ENCODE peak calls at places on chromosomes 16 and 17, in seven cellular contexts. E is SK-N-SH, T is K562, R is H1, C is HCT116, Q is GM12878, S is HepG2. G is an unnamed sample.

GRCh38 chr17:80845863-80846671 is 145.6 kb upstream of the CHMP6 start:
- DNase-seq in E (no peak), T (no peak), R (no peak), C (no peak), Q (no peak), S (no peak), G (no peak)

GRCh38 chr17:57597531-57598453 is 147.3 kb downstream of the CCDC182 start:
- DNase-seq in E (peak; percentile 82), T (peak; percentile 61), R (peak; percentile 79), C (peak; percentile 65), Q (no peak), S (peak; percentile 67), G (peak; percentile 85)

GRCh38 chr16:1770328-1771071 is 843 bp downstream of the NME3 start:
- DNase-seq in E (peak; percentile 76), T (no peak), R (peak; percentile 76), C (peak; percentile 62), Q (no peak), S (no peak), G (peak; percentile 48)

GRCh38 chr16:79698341-79698753 is 97.8 kb upstream of the MAF start:
- DNase-seq in E (no peak), T (no peak), R (no peak), C (no peak), Q (no peak), S (no peak), G (no peak)

GRCh38 chr16:4344659-4345438 is 6.3 kb downstream of the PAM16 start:
- DNase-seq in E (no peak), T (peak; percentile 12), R (no peak), C (no peak), Q (no peak), S (peak; percentile 87), G (peak; percentile 25)

GRCh38 chr16:30958164-30959083 is 870 bp downstream of the SETD1A start:
- DNase-seq in E (peak; percentile 93), T (peak; percentile 95), R (peak; percentile 77), C (peak; percentile 35), Q (no peak), S (peak; percentile 71), G (peak; percentile 82)

GRCh38 chr17:80362428-80363119 is 52.4 kb upstream of the ENDOV start:
- DNase-seq in E (no peak), T (peak; percentile 20), R (no peak), C (no peak), Q (no peak), S (no peak), G (no peak)

GRCh38 chr16:82880361-82880760 is 253.6 kb downstream of the CDH13 start:
- DNase-seq in E (no peak), T (no peak), R (no peak), C (no peak), Q (no peak), S (no peak), G (no peak)

GRCh38 chr17:54969658-54970572 is 1.4 kb downstream of the STXBP4 start:
- DNase-seq in E (no peak), T (no peak), R (no peak), C (no peak), Q (no peak), S (peak; percentile 60), G (no peak)

GRCh38 chr16:84633622-84634021 is 14.7 kb upstream of the KLHL36 start:
- DNase-seq in E (no peak), T (no peak), R (no peak), C (no peak), Q (no peak), S (no peak), G (no peak)

GRCh38 chr16:54208262-54208661 is 78.3 kb downstream of the IRX3 start:
- DNase-seq in E (no peak), T (no peak), R (no peak), C (no peak), Q (no peak), S (no peak), G (no peak)

GRCh38 chr17:69093279-69093789 is 32.6 kb upstream of the ABCA9 start:
- DNase-seq in E (no peak), T (peak; percentile 32), R (no peak), C (no peak), Q (no peak), S (no peak), G (no peak)

GRCh38 chr16:89187337-89188063 is 12.8 kb downstream of the SLC22A31 start:
- DNase-seq in E (no peak), T (peak; percentile 32), R (peak; percentile 50), C (no peak), Q (no peak), S (no peak), G (no peak)

GRCh38 chr16:11089504-11090124 is 145.2 kb downstream of the CLEC16A start:
- DNase-seq in E (no peak), T (no peak), R (no peak), C (no peak), Q (no peak), S (no peak), G (no peak)

GRCh38 chr17:17156107-17156506 is 50.0 kb downstream of the PLD6 start:
- DNase-seq in E (no peak), T (no peak), R (no peak), C (no peak), Q (no peak), S (no peak), G (no peak)

GRCh38 chr16:88014201-88014781 is 63.1 kb downstream of the BANP start:
- DNase-seq in E (no peak), T (no peak), R (no peak), C (no peak), Q (no peak), S (peak; percentile 20), G (peak; percentile 37)

GRCh38 chr17:27489045-27489715 is 32.9 kb downstream of the KSR1 start:
- DNase-seq in E (no peak), T (no peak), R (no peak), C (no peak), Q (no peak), S (no peak), G (no peak)

GRCh38 chr16:23924138-23924537 is 88.4 kb downstream of the PRKCB start:
- DNase-seq in E (no peak), T (no peak), R (no peak), C (no peak), Q (peak; percentile 42), S (no peak), G (no peak)

GRCh38 chr16:52456368-52456767 is 90.6 kb downstream of the TOX3 start:
- DNase-seq in E (no peak), T (no peak), R (no peak), C (no peak), Q (no peak), S (peak; percentile 95), G (no peak)

GRCh38 chr16:87843678-87844373 is 25.5 kb downstream of the SLC7A5 start:
- DNase-seq in E (no peak), T (no peak), R (no peak), C (no peak), Q (no peak), S (no peak), G (no peak)

GRCh38 chr16:81198635-81199034 is 39.9 kb upstream of the BCO1 start:
- DNase-seq in E (no peak), T (peak; percentile 31), R (no peak), C (no peak), Q (no peak), S (peak; percentile 59), G (peak; percentile 84)
- TF ChIP-seq JUND in E (no peak), T (no peak), R (no peak), C (no peak), Q (no peak), S (no peak), G (no peak)

GRCh38 chr17:39064374-39064773 is 87.1 kb downstream of the PLXDC1 start:
- DNase-seq in E (no peak), T (no peak), R (no peak), C (no peak), Q (no peak), S (no peak), G (no peak)
- TF ChIP-seq JUND in E (peak; percentile 26), T (no peak), R (no peak), C (no peak), Q (no peak), S (no peak), G (no peak)

DNA sequence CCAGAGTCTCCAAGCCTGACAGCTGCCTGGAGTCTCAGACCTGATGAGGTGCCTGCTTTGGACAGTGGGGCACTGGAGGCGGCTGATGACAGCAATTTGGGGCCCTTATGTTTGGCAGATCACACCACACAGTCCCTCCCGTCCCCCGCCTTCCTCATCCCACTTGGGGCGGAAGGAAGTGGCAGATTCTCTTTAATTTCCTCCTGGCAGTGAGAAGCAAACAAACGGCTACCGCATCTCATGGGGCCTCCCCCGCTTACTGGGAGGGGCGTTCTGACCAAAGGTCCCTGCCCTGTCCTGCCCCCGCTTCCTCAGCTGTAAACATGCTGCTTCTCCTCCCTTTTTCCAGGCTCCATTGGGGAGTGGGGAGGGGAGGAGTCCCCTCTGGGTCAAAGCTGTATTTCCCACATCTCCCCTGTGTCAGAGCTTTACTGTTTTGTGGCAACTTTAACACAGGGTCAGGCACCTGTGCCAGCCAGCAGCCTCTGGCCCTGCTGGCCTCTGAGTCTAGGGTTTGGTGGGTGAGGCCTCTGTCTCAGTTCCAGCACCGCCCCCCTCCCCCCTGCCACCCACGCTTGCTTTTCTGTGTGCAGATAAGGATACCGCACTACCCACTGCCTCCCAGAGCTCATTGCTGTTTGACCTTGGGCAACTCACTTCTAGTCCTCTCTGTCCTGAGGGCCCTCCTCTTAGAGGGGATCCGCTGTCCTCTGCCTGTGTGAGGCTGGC is 5.4 kb upstream of the NFATC3 start:
- DNase-seq in E (no peak), T (peak; percentile 88), R (peak; percentile 40), C (no peak), Q (no peak), S (peak; percentile 97), G (no peak)
- TF ChIP-seq JUND in E (no peak), T (peak; percentile 72), R (no peak), C (no peak), Q (no peak), S (peak; percentile 16), G (no peak)

GRCh38 chr17:72974605-72975232 is 117.8 kb downstream of the SLC39A11 start:
- DNase-seq in E (no peak), T (no peak), R (no peak), C (no peak), Q (no peak), S (peak; percentile 44), G (no peak)

GRCh38 chr17:72971513-72971880 is 121.0 kb downstream of the SLC39A11 start:
- DNase-seq in E (no peak), T (no peak), R (no peak), C (no peak), Q (no peak), S (no peak), G (no peak)

GRCh38 chr17:72970794-72971512 is 121.5 kb downstream of the SLC39A11 start:
- DNase-seq in E (no peak), T (no peak), R (no peak), C (no peak), Q (no peak), S (no peak), G (no peak)

GRCh38 chr17:72970246-72970645 is 122.2 kb downstream of the SLC39A11 start:
- DNase-seq in E (no peak), T (no peak), R (no peak), C (no peak), Q (no peak), S (no peak), G (no peak)

DNA sequence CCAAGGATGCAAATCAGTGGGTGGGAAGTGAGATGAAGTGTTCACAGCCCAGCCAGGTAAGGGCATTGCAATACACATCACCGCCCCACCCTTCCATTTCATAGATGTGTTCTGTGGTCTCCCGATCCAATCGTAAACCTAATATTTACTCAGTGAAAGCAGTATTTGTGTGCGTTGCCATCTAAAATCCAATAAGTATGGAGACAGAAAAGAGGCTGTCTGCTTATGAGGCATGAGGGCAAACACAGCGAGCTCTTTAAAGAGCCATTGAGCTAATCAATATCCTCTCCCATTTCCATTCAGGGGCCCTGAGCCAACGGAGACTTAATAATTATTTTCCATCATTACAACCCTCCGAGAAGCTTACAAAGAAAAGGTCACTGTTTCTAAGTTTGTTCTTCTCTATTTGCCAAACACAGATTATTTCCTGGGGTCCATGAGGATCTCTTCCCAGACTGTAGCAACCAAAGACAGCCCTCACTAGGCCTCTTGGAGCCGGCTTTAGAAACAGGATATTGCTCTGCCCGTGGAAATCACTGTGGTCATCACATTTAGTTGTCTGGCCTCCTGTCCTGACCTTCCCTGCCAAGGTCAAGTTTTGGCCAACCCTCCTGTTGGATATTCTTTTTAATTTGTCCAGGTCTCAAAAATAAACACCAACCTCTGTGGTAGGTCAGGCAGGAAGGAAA is 120.1 kb downstream of the SLC39A11 start:
- DNase-seq in E (no peak), T (no peak), R (no peak), C (no peak), Q (no peak), S (peak; percentile 90), G (no peak)
- TF ChIP-seq JUND in E (no peak), T (no peak), R (no peak), C (no peak), Q (no peak), S (no peak), G (no peak)

G was measured in T47D.